ENCODE peak calls at places on chromosomes 7 and 10, in seven cellular contexts. J is activated T-helper 1 cell treated with anti-CD3 and anti-CD28 coated beads, Interleukin-12 subunit alpha, Interleukin-12 subunit beta, Interleukin-2, Interleukin-4 antibody, amounts not matched to agents 30 ng/mL and 10 ng/mL and 1 ng/mL, durations not matched to agents 14 hours and 24 hours and 36 hours; Q is anterior cingulate cortex; W is posterior cingulate gyrus; T is NAMALWA; H is colonic mucosa; U is dermis blood vessel endothelial cell. B is an unnamed sample.

GRCh38 chr7:155007947-155008346 is 5.0 kb upstream of the PAXIP1 start:
- DNase-seq in U (peak), J (no peak), W (no peak), Q (no peak), T (peak), H (no peak), B (peak)

GRCh38 chr10:71396084-71396713 is 521 bp upstream of the CDH23 start:
- DNase-seq in J (no peak), W (no peak), T (no peak), Q (no peak), H (no peak), U (peak), B (no peak)

GRCh38 chr7:105766421-105767191 is 109.8 kb downstream of the ATXN7L1 start:
- DNase-seq in T (no peak), H (no peak), Q (no peak), J (no peak), U (no peak), W (peak), B (peak)

GRCh38 chr10:133274751-133275682 is 1.7 kb downstream of the ADAM8 start:
- DNase-seq in W (no peak), Q (no peak), H (no peak), U (no peak), T (peak), J (peak), B (no peak)

GRCh38 chr7:23207029-23207428 is 25.2 kb downstream of the NUP42 start:
- DNase-seq in U (no peak), T (no peak), J (no peak), Q (no peak), W (no peak), H (no peak), B (no peak)

GRCh38 chr10:14240253-14241189 is 90.2 kb downstream of the FRMD4A start:
- DNase-seq in H (no peak), J (no peak), W (no peak), Q (no peak), T (no peak), U (no peak), B (no peak)

GRCh38 chr7:36388423-36388822 is 1.2 kb upstream of the ANLN start:
- DNase-seq in W (no peak), U (no peak), Q (no peak), T (peak), H (no peak), J (no peak), B (no peak)

GRCh38 chr7:26910221-26910620 is 45.8 kb upstream of the SKAP2 start:
- DNase-seq in U (peak), T (no peak), Q (no peak), H (no peak), J (no peak), W (no peak), B (peak)

GRCh38 chr7:27144799-27145166 is 1.3 kb upstream of the HOXA5 start:
- DNase-seq in Q (no peak), W (no peak), H (peak), U (no peak), J (no peak), T (no peak), B (peak)

GRCh38 chr7:142319970-142320369 is 62.1 kb upstream of the PRSS58 start:
- DNase-seq in J (no peak), Q (no peak), W (peak), U (peak), T (peak), H (no peak), B (peak)

GRCh38 chr10:125132331-125132730 is 28.0 kb downstream of the CTBP2 start:
- DNase-seq in J (no peak), W (no peak), T (no peak), U (no peak), H (no peak), Q (no peak), B (no peak)

GRCh38 chr10:91879514-91880170 is 29.6 kb downstream of the FGFBP3 start:
- DNase-seq in Q (no peak), J (no peak), U (no peak), H (no peak), W (no peak), T (no peak), B (no peak)

GRCh38 chr10:122301055-122301810 is 30.1 kb downstream of the BTBD16 start:
- DNase-seq in H (no peak), W (no peak), U (peak), Q (no peak), J (no peak), T (no peak), B (peak)

GRCh38 chr10:11626071-11626470 is 14.6 kb upstream of the USP6NL start:
- DNase-seq in H (no peak), W (no peak), U (no peak), T (no peak), Q (no peak), J (no peak), B (no peak)